ENCODE peak calls at places on chromosomes 13 and 19, in five cellular contexts. W, T, P, Y and A are unnamed samples.
A peak's percentile ranks its signal among the peaks of the same experiment; 100 is the strongest.

GRCh38 chr19:2035590-2035991 is 15.5 kb downstream of the MKNK2 start:
- DNase-seq in P (no peak), Y (no peak), W (no peak), T (no peak), A (no peak)

GRCh38 chr13:112981361-112981905 is 12.4 kb downstream of the MCF2L start:
- DNase-seq in P (no peak), T (no peak), Y (no peak), W (no peak), A (no peak)

GRCh38 chr19:5204212-5204611 is 136.4 kb downstream of the PTPRS start:
- DNase-seq in W (no peak), Y (no peak), T (no peak), P (no peak), A (no peak)

GRCh38 chr19:12937243-12938053 is 961 bp upstream of the CALR start:
- DNase-seq in W (no peak), Y (no peak), P (no peak), T (no peak), A (no peak)

GRCh38 chr13:98187155-98187726 is 10.2 kb upstream of the RNF113B start:
- DNase-seq in P (no peak), T (no peak), W (no peak), Y (no peak), A (no peak)

GRCh38 chr13:32829676-32830091 is 186.5 kb upstream of the KL start:
- DNase-seq in P (no peak), T (no peak), W (peak; percentile 75), Y (no peak), A (no peak)

GRCh38 chr19:33401683-33402420 is 28.3 kb downstream of the CEBPG start:
- DNase-seq in P (no peak), Y (no peak), W (no peak), T (peak; percentile 53), A (no peak)

GRCh38 chr13:23899555-23899954 is 2.3 kb upstream of the C1QTNF9B start:
- DNase-seq in Y (no peak), P (no peak), W (peak; percentile 58), T (no peak), A (no peak)

GRCh38 chr13:42048625-42049453 is at the start of gene DGKH:
- DNase-seq in T (peak; percentile 89), W (peak; percentile 82), Y (peak; percentile 52), P (peak; percentile 48), A (peak; percentile 87)

GRCh38 chr13:99528547-99528946 is 27.3 kb downstream of the TM9SF2 start:
- DNase-seq in Y (no peak), P (no peak), T (no peak), W (no peak), A (no peak)

GRCh38 chr19:14418743-14419037 is 451 bp downstream of the DDX39A start:
- DNase-seq in P (no peak), Y (no peak), T (no peak), W (no peak), A (no peak)

GRCh38 chr13:46475586-46475991 is 77.4 kb upstream of the LRCH1 start:
- DNase-seq in T (no peak), P (no peak), W (peak; percentile 64), Y (no peak), A (no peak)

GRCh38 chr13:77001963-77002587 is 10.2 kb downstream of the CLN5 start:
- DNase-seq in P (no peak), Y (no peak), W (no peak), T (no peak), A (no peak)

GRCh38 chr13:79604752-79605151 is 123.8 kb downstream of the NDFIP2 start:
- DNase-seq in W (no peak), Y (no peak), P (no peak), T (no peak), A (no peak)